ENCODE peak calls at places on chromosomes 1 and 21, in nine cellular contexts. V, F, Y, L, Q, K, C, A and U are unnamed samples.

GRCh38 chr1:165116732-165117131 is 239.8 kb downstream of the LMX1A start:
- DNase-seq in L (no peak), C (no peak), V (no peak), F (no peak), Y (no peak), K (peak), Q (no peak), A (no peak), U (no peak)

GRCh38 chr1:7827134-7827955 is 25.5 kb downstream of the UTS2 start:
- DNase-seq in V (no peak), C (no peak), A (peak), L (peak), K (no peak), Y (no peak), F (peak), Q (no peak), U (no peak)

GRCh38 chr1:11676386-11677103 is 4.4 kb downstream of the MAD2L2 start:
- DNase-seq in L (no peak), K (no peak), F (no peak), C (no peak), V (no peak), Y (no peak), A (no peak), Q (no peak), U (no peak)

GRCh38 chr1:24683713-24684162 is 40.6 kb downstream of the SRRM1 start:
- DNase-seq in Y (no peak), A (no peak), F (no peak), C (peak), K (peak), L (no peak), V (no peak), Q (no peak), U (no peak)

GRCh38 chr1:212475151-212475550 is 42.4 kb downstream of the NENF start:
- DNase-seq in A (no peak), F (no peak), Y (no peak), L (no peak), Q (no peak), V (no peak), C (no peak), K (no peak), U (no peak)

GRCh38 chr21:44779417-44780139 is 22.0 kb downstream of the UBE2G2 start:
- DNase-seq in F (no peak), V (no peak), K (peak), Q (no peak), C (no peak), L (no peak), A (no peak), Y (no peak), U (no peak)

GRCh38 chr1:175075572-175076568 is 8.2 kb downstream of the TNN start:
- DNase-seq in A (no peak), Y (no peak), K (peak), Q (no peak), F (no peak), C (no peak), L (no peak), V (no peak), U (no peak)

GRCh38 chr21:45393021-45393420 is 11.9 kb upstream of the COL18A1 start:
- DNase-seq in C (no peak), L (no peak), K (no peak), Y (no peak), Q (peak), A (no peak), V (no peak), F (no peak), U (no peak)

GRCh38 chr1:200771625-200772555 is 33.2 kb downstream of the CAMSAP2 start:
- DNase-seq in L (no peak), V (no peak), K (no peak), F (no peak), Q (no peak), A (no peak), Y (no peak), C (no peak), U (no peak)

GRCh38 chr1:41758904-41759548 is 159.7 kb downstream of the HIVEP3 start:
- DNase-seq in Q (no peak), Y (no peak), V (no peak), A (no peak), F (no peak), L (no peak), C (no peak), K (peak), U (no peak)

GRCh38 chr21:35873441-35873840 is 186.9 kb downstream of the SETD4 start:
- DNase-seq in V (no peak), Q (no peak), K (no peak), A (no peak), Y (no peak), C (no peak), F (no peak), L (no peak), U (no peak)

GRCh38 chr1:33610864-33611455 is 138.5 kb downstream of the ZSCAN20 start:
- DNase-seq in K (no peak), L (no peak), V (no peak), Q (no peak), Y (no peak), A (no peak), F (no peak), C (no peak), U (no peak)

GRCh38 chr1:7372477-7373120 is 398.5 kb upstream of the VAMP3 start:
- DNase-seq in V (no peak), K (no peak), L (no peak), Q (peak), C (no peak), A (no peak), Y (no peak), F (no peak), U (no peak)

GRCh38 chr1:212077028-212077427 is 41.5 kb downstream of the DTL start:
- DNase-seq in A (no peak), Y (no peak), K (peak), Q (no peak), C (no peak), V (no peak), F (no peak), L (no peak), U (no peak)

GRCh38 chr1:94690033-94690712 is 130.0 kb upstream of the SLC44A3 start:
- DNase-seq in A (no peak), L (no peak), C (peak), K (peak), F (no peak), V (no peak), Q (no peak), Y (no peak), U (no peak)

GRCh38 chr1:244322181-244322580 is 129.5 kb downstream of the ADSS2 start:
- DNase-seq in K (no peak), V (no peak), L (no peak), C (no peak), Q (no peak), A (no peak), F (no peak), Y (no peak), U (no peak)

GRCh38 chr1:7401814-7402547 is 369.1 kb upstream of the VAMP3 start:
- DNase-seq in L (no peak), C (peak), V (no peak), A (no peak), Y (no peak), F (no peak), K (peak), Q (no peak), U (no peak)

GRCh38 chr1:37308571-37308960 is 165.8 kb upstream of the ZC3H12A start:
- DNase-seq in A (no peak), C (no peak), Y (no peak), K (no peak), Q (no peak), L (no peak), F (no peak), V (no peak), U (no peak)

GRCh38 chr1:83512371-83513004 is 486.4 kb downstream of the TTLL7 start:
- DNase-seq in F (no peak), Q (no peak), C (no peak), Y (no peak), A (no peak), L (no peak), V (no peak), K (no peak), U (no peak)

GRCh38 chr1:107739183-107739582 is 225.8 kb downstream of the VAV3 start:
- DNase-seq in L (no peak), V (no peak), A (no peak), F (no peak), Q (no peak), K (no peak), C (no peak), Y (no peak), U (no peak)

GRCh38 chr21:43697758-43698643 is 20.9 kb upstream of the PDXK start:
- DNase-seq in L (no peak), Y (no peak), K (no peak), V (no peak), F (peak), A (no peak), Q (no peak), C (no peak), U (no peak)

GRCh38 chr1:85025940-85026339 is 22.4 kb downstream of the MCOLN3 start:
- DNase-seq in Q (no peak), Y (no peak), V (no peak), L (no peak), A (no peak), C (no peak), K (no peak), F (no peak), U (no peak)

GRCh38 chr1:145786271-145786670 is 37.6 kb downstream of the RNF115 start:
- DNase-seq in C (no peak), K (no peak), F (peak), A (no peak), Q (no peak), L (no peak), V (no peak), Y (no peak), U (no peak)

GRCh38 chr21:44723177-44724131 is 12.1 kb upstream of the TSPEAR start:
- DNase-seq in K (no peak), Q (no peak), L (no peak), C (no peak), V (no peak), F (no peak), A (peak), Y (no peak), U (peak)

GRCh38 chr1:21721271-21721985 is 52.3 kb upstream of the RAP1GAP start:
- DNase-seq in A (no peak), F (no peak), K (no peak), C (no peak), V (no peak), Y (no peak), Q (no peak), L (no peak), U (no peak)

DNA sequence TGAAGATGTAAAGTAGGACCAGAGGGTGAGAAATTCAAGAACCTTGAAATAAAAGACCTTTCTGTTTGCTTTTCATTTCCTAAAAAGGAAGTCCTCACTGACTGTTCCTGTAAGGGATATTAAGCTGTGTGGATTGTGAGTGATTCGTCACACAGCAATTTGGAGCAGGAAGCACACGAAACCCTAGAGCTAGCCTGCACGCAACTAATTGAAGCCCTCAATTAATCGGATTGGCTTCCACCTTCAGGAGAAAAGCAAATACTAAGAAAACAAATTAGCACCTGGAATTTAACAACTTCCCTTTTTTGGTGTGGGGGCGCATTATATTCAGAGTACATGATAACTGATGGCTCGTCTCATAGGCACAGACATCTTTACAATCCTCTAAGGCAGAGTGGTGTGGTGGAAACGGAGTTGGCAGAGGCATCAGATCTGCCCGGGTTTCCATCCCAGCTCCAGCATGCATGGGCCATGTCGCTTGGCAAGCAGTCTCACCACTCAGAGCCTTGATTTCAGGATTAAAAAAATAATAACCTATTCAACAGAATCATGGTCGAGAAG is 95.2 kb downstream of the KCNJ15 start:
- DNase-seq in Y (no peak), Q (no peak), K (peak), L (no peak), A (no peak), V (no peak), C (peak), F (no peak), U (no peak)
- H3K27ac ChIP-seq in Y (no peak), Q (no peak), K (peak), L (no peak), A (no peak), V (no peak), C (peak), F (no peak), U (no peak)

DNA sequence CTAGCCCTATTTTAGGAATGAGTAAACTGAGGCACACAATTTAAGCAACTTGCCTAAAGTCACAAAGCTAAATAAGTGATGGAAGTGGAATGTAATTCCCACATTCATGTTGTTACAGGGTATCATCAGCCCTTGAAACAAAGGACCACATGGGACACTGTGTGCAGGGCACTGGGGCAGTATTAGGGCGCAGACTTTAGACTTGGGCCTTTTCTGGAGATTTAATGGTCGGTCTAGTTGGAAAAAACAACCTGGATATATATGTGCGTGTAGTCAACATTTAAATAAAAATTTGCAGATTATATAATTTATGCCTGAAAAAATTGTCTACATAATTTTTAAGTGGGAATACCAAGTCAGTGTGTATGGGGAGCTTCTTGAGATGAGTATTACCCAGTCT is 1.5 kb downstream of the KDM1A start:
- DNase-seq in Q (no peak), V (no peak), F (no peak), L (no peak), A (no peak), C (no peak), Y (no peak), K (no peak), U (no peak)
- H3K27ac ChIP-seq in Q (peak), V (no peak), F (no peak), L (no peak), A (no peak), C (no peak), Y (peak), K (peak), U (no peak)

DNA sequence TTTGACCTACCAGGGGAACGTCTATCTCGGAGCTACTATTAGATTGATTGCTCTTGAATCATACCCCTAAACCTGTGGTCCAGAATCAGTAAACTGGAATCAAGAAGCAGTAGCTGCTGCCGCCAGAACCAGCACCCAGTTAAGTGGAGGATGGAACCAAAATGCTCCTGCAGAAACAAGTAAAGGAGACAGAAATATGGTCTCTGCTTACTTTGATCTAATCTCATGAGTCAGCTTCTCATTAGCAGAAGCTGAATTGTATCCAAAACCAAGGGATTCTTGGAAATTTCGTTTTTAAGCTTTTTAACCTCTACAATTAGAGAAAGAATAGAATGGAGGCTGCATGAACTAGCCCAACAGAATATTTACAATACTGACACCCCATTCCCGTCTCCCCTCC is 42.6 kb upstream of the PIGV start:
- DNase-seq in L (no peak), C (no peak), K (peak), Y (no peak), A (no peak), V (no peak), F (no peak), Q (no peak), U (no peak)
- H3K27ac ChIP-seq in L (peak), C (no peak), K (peak), Y (no peak), A (no peak), V (peak), F (peak), Q (peak), U (peak)

DNA sequence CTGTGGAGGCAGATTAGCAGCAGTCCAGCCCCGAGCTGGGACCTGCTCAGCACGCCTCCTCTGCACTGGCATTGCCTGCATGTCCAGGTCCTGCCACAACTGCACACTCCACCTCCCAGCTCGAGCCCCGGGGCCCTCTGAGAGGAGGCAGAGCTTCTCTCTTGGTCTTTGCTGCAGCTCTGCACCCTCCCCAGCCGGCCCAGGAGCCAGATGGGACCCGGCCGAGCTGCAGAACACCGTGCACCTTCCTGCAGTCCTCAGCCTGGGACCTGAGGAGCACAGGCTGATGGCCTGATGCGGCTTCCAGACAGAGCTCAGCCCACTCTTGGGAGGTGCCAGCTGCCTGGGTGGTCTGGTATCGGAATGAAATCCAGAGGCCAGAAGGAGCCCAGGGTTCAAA is 10.8 kb upstream of the SPSB1 start:
- DNase-seq in L (no peak), K (no peak), C (no peak), A (no peak), V (no peak), Q (no peak), Y (no peak), F (no peak), U (no peak)
- H3K27ac ChIP-seq in L (no peak), K (no peak), C (no peak), A (no peak), V (no peak), Q (no peak), Y (no peak), F (peak), U (no peak)

GRCh38 chr1:225874431-225874830 is 7.7 kb downstream of the TMEM63A start:
- DNase-seq in K (no peak), A (no peak), F (no peak), Q (no peak), C (no peak), L (no peak), V (no peak), Y (no peak), U (no peak)

GRCh38 chr1:225875044-225875822 is 6.9 kb downstream of the TMEM63A start:
- DNase-seq in Q (no peak), Y (no peak), C (no peak), A (no peak), F (no peak), K (no peak), L (no peak), V (no peak), U (no peak)

GRCh38 chr1:225878282-225878681 is 3.9 kb downstream of the TMEM63A start:
- DNase-seq in L (no peak), Q (no peak), V (no peak), K (no peak), Y (no peak), C (no peak), A (no peak), F (no peak), U (no peak)

GRCh38 chr1:225877570-225877969 is 4.6 kb downstream of the TMEM63A start:
- DNase-seq in L (no peak), A (peak), C (no peak), K (no peak), F (no peak), V (peak), Q (peak), Y (no peak), U (peak)

DNA sequence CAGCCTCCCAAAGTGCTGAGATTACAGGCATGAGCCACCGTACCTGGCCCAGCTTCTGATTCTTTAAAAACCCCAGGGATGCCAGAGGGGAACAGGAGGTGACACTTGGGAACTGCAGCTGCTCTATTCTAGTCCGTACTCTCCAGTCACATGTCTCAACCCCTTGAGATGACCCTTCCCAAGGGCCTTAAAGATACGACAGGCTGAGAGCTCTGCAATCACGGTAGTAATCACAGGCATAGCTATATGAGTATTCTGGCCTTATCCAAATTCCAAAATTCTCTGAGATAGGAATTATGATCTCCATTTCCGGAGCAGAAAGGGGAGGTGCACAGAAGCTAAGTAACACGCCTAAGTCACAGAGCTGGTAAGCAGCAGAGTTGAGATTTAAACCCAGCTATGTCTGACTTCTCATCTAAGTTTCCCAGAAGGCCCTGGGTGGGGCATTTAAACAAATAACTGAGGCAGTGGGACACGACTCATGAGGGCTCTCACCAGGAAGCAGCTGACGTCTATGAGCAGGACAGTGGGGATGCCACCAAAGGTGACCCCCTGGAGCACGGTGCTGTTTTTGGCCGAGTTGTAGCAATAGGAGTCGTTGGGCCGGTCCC is 5.2 kb downstream of the TMEM63A start:
- DNase-seq in C (no peak), F (no peak), L (no peak), Y (no peak), K (no peak), Q (no peak), A (no peak), V (no peak), U (no peak)
- H3K27ac ChIP-seq in C (no peak), F (peak), L (peak), Y (no peak), K (no peak), Q (peak), A (no peak), V (peak), U (peak)

DNA sequence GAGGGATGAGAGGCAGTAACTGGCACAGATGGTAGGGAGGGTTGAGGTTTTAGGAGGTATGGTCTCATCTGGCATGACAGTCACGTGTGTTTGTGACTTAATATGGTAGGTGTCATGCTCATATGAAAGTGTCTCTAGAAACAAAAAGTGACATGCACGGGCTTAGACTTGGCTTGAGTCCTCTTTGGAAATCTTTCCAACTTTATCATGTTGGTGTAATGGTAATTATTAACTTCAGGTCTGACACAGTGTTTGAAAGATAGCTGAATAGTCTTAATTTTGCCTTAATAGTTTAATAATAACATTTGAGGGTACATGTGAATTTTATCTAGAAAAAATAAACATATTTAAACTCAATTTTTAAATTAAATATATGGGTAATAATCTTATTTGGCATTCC is 218.1 kb downstream of the FMN2 start:
- DNase-seq in A (no peak), Y (no peak), L (no peak), F (no peak), K (no peak), V (no peak), Q (no peak), C (no peak), U (no peak)
- H3K27ac ChIP-seq in A (no peak), Y (no peak), L (no peak), F (no peak), K (no peak), V (no peak), Q (no peak), C (no peak), U (no peak)